ENCODE peak calls at places on chromosomes 5 and 9, in eight cellular contexts. X is activated CD8-positive, alpha-beta memory T cell treated with anti-CD3 and anti-CD28 coated beads, Interleukin-2, amount 10 ng/mL, durations not matched to agents 7 days and 5 days; V is uterus; H is T-cell; W is ecto neural progenitor cell; D is substantia nigra; Q is left lung; R is tibial nerve. M is an unnamed sample.

GRCh38 chr5:115418788-115419187 is 122.3 kb upstream of the CCDC112 start:
- DNase-seq in W (no peak), H (no peak), X (no peak), D (no peak), Q (no peak), V (no peak), R (no peak), M (peak)

GRCh38 chr5:119269061-119269579 is 86.7 kb upstream of the TNFAIP8 start:
- DNase-seq in W (peak), R (peak), V (peak), Q (peak), H (no peak), D (no peak), X (peak), M (peak)

GRCh38 chr9:72788966-72789365 is 163.9 kb downstream of the ALDH1A1 start:
- DNase-seq in W (no peak), H (no peak), D (no peak), V (no peak), R (no peak), X (no peak), Q (no peak), M (no peak)

GRCh38 chr5:149820012-149820411 is 89.9 kb downstream of the PPARGC1B start:
- DNase-seq in R (no peak), Q (no peak), W (no peak), D (no peak), H (no peak), V (no peak), X (no peak), M (no peak)

GRCh38 chr5:153813871-153814270 is 224.8 kb downstream of the FAM114A2 start:
- DNase-seq in H (no peak), Q (no peak), D (no peak), R (no peak), W (no peak), V (no peak), X (no peak), M (no peak)

GRCh38 chr5:142385194-142385593 is 60.4 kb upstream of the SPRY4 start:
- DNase-seq in V (no peak), H (no peak), R (no peak), D (no peak), X (no peak), Q (no peak), W (no peak), M (no peak)

GRCh38 chr5:179803651-179804598 is 2.7 kb downstream of the MGAT4B start:
- DNase-seq in V (no peak), R (no peak), Q (no peak), W (no peak), D (no peak), X (peak), H (no peak), M (no peak)

GRCh38 chr5:74953961-74954720 is 88.0 kb upstream of the FAM169A start:
- DNase-seq in W (no peak), Q (no peak), H (no peak), R (no peak), V (no peak), X (no peak), D (no peak), M (no peak)

GRCh38 chr5:178143901-178144300 is 9.8 kb downstream of the NHP2 start:
- DNase-seq in R (no peak), W (no peak), X (no peak), V (peak), D (peak), Q (no peak), H (no peak), M (peak)

GRCh38 chr9:14752271-14752670 is 29.7 kb upstream of the CER1 start:
- DNase-seq in D (no peak), H (no peak), R (no peak), Q (no peak), V (no peak), W (no peak), X (no peak), M (no peak)

GRCh38 chr9:124623966-124624734 is 117.0 kb upstream of the NR5A1 start:
- DNase-seq in X (no peak), V (no peak), R (no peak), W (no peak), D (no peak), H (no peak), Q (no peak), M (no peak)

GRCh38 chr5:160030631-160031377 is 21.9 kb downstream of the TTC1 start:
- DNase-seq in V (no peak), X (no peak), H (no peak), R (no peak), Q (no peak), W (no peak), D (no peak), M (no peak)

GRCh38 chr5:121870489-121870888 is 18.8 kb downstream of the FTMT start:
- DNase-seq in V (no peak), D (no peak), Q (no peak), R (no peak), H (no peak), W (no peak), X (no peak), M (no peak)

GRCh38 chr9:71697882-71698281 is 70.4 kb downstream of the CEMIP2 start:
- DNase-seq in Q (no peak), X (no peak), R (no peak), H (no peak), D (no peak), W (no peak), V (no peak), M (no peak)

GRCh38 chr9:127183814-127184582 is 61.6 kb upstream of the ANGPTL2 start:
- DNase-seq in D (no peak), R (peak), X (no peak), H (no peak), W (no peak), Q (peak), V (peak), M (peak)

GRCh38 chr5:120217001-120217400 is 247.1 kb upstream of the PRR16 start:
- DNase-seq in X (no peak), Q (no peak), W (no peak), H (no peak), V (no peak), R (no peak), D (no peak), M (no peak)

GRCh38 chr5:44827681-44828080 is 18.9 kb downstream of the MRPS30 start:
- DNase-seq in W (no peak), D (no peak), H (no peak), R (no peak), Q (no peak), X (no peak), V (no peak), M (no peak)

GRCh38 chr5:173290477-173291131 is 37.6 kb downstream of the STC2 start:
- DNase-seq in D (no peak), W (no peak), H (no peak), Q (no peak), V (no peak), R (no peak), X (no peak), M (no peak)

GRCh38 chr5:149801307-149801985 is 71.3 kb downstream of the PPARGC1B start:
- DNase-seq in R (no peak), V (no peak), Q (no peak), W (no peak), D (no peak), X (no peak), H (no peak), M (no peak)

GRCh38 chr9:114069476-114070187 is 8.5 kb downstream of the AMBP start:
- DNase-seq in V (no peak), R (no peak), Q (no peak), D (no peak), X (no peak), H (no peak), W (no peak), M (peak)

GRCh38 chr9:133955821-133956411 is 36.2 kb downstream of the VAV2 start:
- DNase-seq in W (no peak), H (peak), R (no peak), D (no peak), Q (no peak), X (no peak), V (no peak), M (peak)

GRCh38 chr9:114850871-114851270 is 45.0 kb upstream of the TNFSF15 start:
- DNase-seq in D (no peak), X (no peak), H (no peak), W (no peak), R (no peak), Q (no peak), V (no peak), M (no peak)

GRCh38 chr5:52799983-52800393 is 12.3 kb downstream of the ITGA1 start:
- DNase-seq in X (peak), V (peak), R (peak), Q (peak), H (peak), D (peak), W (peak), M (peak)

GRCh38 chr5:21862986-21863385 is 990.2 kb downstream of the CDH12 start:
- DNase-seq in X (no peak), W (no peak), D (no peak), R (no peak), Q (no peak), H (no peak), V (no peak), M (no peak)

GRCh38 chr5:95959051-95959963 is 2.3 kb downstream of the ELL2 start:
- DNase-seq in Q (no peak), R (no peak), V (no peak), H (no peak), W (no peak), D (no peak), X (no peak), M (peak)

GRCh38 chr5:127068771-127069330 is 4.5 kb downstream of the C5orf63 start:
- DNase-seq in Q (no peak), V (no peak), D (no peak), H (no peak), R (no peak), W (no peak), X (no peak), M (no peak)

GRCh38 chr5:80204808-80205614 is 50.8 kb downstream of the SERINC5 start:
- DNase-seq in W (no peak), Q (no peak), H (no peak), R (no peak), D (no peak), V (no peak), X (no peak), M (no peak)

GRCh38 chr5:10648806-10649517 is 85.1 kb downstream of the ANKRD33B start:
- DNase-seq in W (no peak), V (no peak), R (no peak), H (no peak), X (no peak), Q (no peak), D (no peak), M (no peak)

GRCh38 chr9:124725068-124725452 is 46.1 kb downstream of the NR6A1 start:
- DNase-seq in D (no peak), V (no peak), H (no peak), W (no peak), Q (no peak), R (no peak), X (no peak), M (peak)

GRCh38 chr5:127875235-127876021 is 172.2 kb downstream of the CCDC192 start:
- DNase-seq in X (peak), V (no peak), R (no peak), H (no peak), Q (peak), D (peak), W (peak), M (peak)

GRCh38 chr5:113242481-113243348 is 192.1 kb downstream of the TSSK1B start:
- DNase-seq in W (no peak), X (no peak), Q (no peak), V (no peak), R (no peak), D (no peak), H (no peak), M (no peak)

GRCh38 chr5:109688647-109688998 is 1.1 kb upstream of the MAN2A1 start:
- DNase-seq in R (peak), H (no peak), X (peak), Q (no peak), V (no peak), D (no peak), W (no peak), M (peak)

GRCh38 chr5:118486647-118487046 is 501.7 kb downstream of the DTWD2 start:
- DNase-seq in H (no peak), Q (no peak), V (no peak), X (no peak), R (no peak), D (no peak), W (no peak), M (no peak)

GRCh38 chr5:96275051-96275450 is 158.0 kb downstream of the PCSK1 start:
- DNase-seq in D (no peak), V (no peak), H (no peak), W (no peak), R (no peak), X (no peak), Q (no peak), M (no peak)

GRCh38 chr9:16133032-16133431 is 580.2 kb downstream of the CCDC171 start:
- DNase-seq in R (no peak), W (no peak), V (no peak), Q (no peak), X (no peak), H (no peak), D (no peak), M (no peak)

GRCh38 chr5:150627731-150628545 is 12.5 kb upstream of the SYNPO start:
- DNase-seq in H (no peak), R (no peak), V (no peak), X (no peak), D (no peak), Q (no peak), W (no peak), M (no peak)